ENCODE peak calls at places on chromosomes 3 and 15, in four cellular contexts. S is fibroblast of lung, P is A549, L is H9. J is an unnamed sample.

GRCh38 chr3:61417352-61417751 is 144.0 kb upstream of the PTPRG start:
- DNase-seq in L (no peak), P (no peak), S (peak), J (no peak)

GRCh38 chr3:9893739-9894138 is 3.3 kb downstream of the JAGN1 start:
- DNase-seq in L (no peak), S (no peak), P (no peak), J (no peak)

GRCh38 chr3:126807795-126808194 is 103.8 kb downstream of the CHCHD6 start:
- DNase-seq in L (no peak), S (peak), P (no peak), J (no peak)

GRCh38 chr15:63178034-63178433 is 11.4 kb upstream of the RAB8B start:
- DNase-seq in S (no peak), P (no peak), L (no peak), J (no peak)

GRCh38 chr15:90624278-90624930 is 92.7 kb upstream of the BLM start:
- DNase-seq in P (no peak), L (no peak), S (no peak), J (no peak)

GRCh38 chr3:42451546-42452230 is 41.3 kb upstream of the LYZL4 start:
- DNase-seq in P (no peak), S (no peak), L (no peak), J (no peak)

GRCh38 chr3:32399030-32399620 is 7.5 kb downstream of the CMTM7 start:
- DNase-seq in L (no peak), S (no peak), P (peak), J (no peak)

GRCh38 chr15:81491414-81492101 is 117.5 kb upstream of the TMC3 start:
- DNase-seq in P (no peak), L (no peak), S (peak), J (no peak)

GRCh38 chr15:90382305-90382704 is 5.7 kb upstream of the IQGAP1 start:
- DNase-seq in L (no peak), P (no peak), S (no peak), J (no peak)

GRCh38 chr3:195250473-195251251 is 20.3 kb downstream of the XXYLT1 start:
- DNase-seq in L (no peak), S (no peak), P (no peak), J (no peak)

GRCh38 chr15:57340673-57341259 is 35.5 kb upstream of the CGNL1 start:
- DNase-seq in L (peak), P (peak), S (peak), J (peak)

DNA sequence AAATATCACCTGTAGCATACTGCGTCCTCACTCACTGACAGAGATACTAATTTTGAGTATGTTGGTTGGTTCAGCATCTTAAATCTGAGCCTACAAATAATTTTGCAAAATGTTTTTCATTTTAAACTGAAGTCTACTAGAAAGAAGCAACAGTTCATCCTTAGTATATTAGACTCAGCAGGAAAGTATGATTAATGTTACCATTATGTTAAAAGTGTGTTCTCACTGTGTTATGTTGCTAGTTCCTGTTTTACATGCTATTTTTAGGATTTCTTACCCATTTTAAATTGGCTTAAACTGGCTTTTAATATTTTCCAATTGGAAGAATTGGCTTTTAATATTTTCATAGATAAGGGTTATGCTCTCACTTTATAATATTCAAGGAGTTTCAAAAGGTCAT is 25.7 kb downstream of the ACKR4 start:
- DNase-seq in L (no peak), S (no peak), P (no peak), J (no peak)
- H3K4me2 ChIP-seq in L (no peak), S (no peak), P (no peak), J (no peak)

GRCh38 chr3:101635345-101635744 is 41.6 kb downstream of the ZBTB11 start:
- DNase-seq in L (no peak), P (no peak), S (no peak), J (no peak)

GRCh38 chr3:101638262-101638745 is 38.6 kb downstream of the ZBTB11 start:
- DNase-seq in L (peak), S (no peak), P (no peak), J (no peak)

GRCh38 chr3:101637461-101637860 is 39.5 kb downstream of the ZBTB11 start:
- DNase-seq in S (no peak), P (no peak), L (no peak), J (no peak)

GRCh38 chr3:101634591-101635196 is 42.2 kb downstream of the ZBTB11 start:
- DNase-seq in P (no peak), L (no peak), S (no peak), J (no peak)

GRCh38 chr3:101635954-101636798 is 40.8 kb downstream of the ZBTB11 start:
- DNase-seq in S (peak), L (peak), P (peak), J (peak)
- H3K4me2 ChIP-seq in S (peak), L (no peak), P (no peak), J (peak)

DNA sequence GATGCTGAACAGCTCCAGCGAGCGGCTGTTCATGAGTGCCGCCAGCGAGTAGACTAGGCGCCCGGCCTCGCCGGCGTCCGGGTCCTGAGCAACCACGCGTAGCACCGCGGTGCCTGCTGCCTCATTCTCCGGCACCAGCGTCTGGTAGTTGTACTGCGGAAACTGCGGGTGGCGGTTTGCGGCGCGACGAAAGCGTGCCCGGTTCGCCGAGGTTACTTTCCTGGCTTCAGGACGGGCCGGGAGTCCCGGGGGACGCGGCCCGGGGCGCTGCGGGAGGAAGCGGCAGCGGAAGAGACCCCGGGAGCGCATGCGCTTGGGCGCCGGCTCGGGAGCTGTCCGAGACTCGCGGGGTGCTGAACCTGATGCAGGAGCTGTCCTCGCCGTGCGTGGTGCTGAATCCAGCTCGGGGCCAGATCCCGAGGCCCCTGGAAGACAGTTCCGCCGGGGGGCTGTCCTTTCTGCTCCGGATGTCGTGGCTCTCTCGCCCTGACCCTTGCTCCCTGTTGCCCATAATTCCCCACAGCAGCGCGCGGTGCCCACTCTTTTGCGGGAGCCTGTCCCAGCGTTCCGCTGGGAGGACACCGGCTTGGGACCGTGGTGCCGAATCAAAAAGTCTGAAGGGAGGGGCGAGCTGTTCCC is 1.1 kb downstream of the CELSR3 start:
- DNase-seq in P (peak), S (peak), L (peak), J (no peak)
- H3K4me2 ChIP-seq in P (peak), S (peak), L (peak), J (no peak)

GRCh38 chr3:173398111-173398479 is 551 bp downstream of the NLGN1 start:
- DNase-seq in L (no peak), S (peak), P (no peak), J (no peak)

GRCh38 chr3:173395412-173396181 is 1.9 kb upstream of the NLGN1 start:
- DNase-seq in P (peak), S (peak), L (peak), J (peak)

GRCh38 chr3:173397161-173398110 is at the start of gene NLGN1:
- DNase-seq in S (peak), P (no peak), L (peak), J (no peak)

GRCh38 chr3:173396191-173397041 is 1.1 kb upstream of the NLGN1 start:
- DNase-seq in P (no peak), L (peak), S (peak), J (no peak)

DNA sequence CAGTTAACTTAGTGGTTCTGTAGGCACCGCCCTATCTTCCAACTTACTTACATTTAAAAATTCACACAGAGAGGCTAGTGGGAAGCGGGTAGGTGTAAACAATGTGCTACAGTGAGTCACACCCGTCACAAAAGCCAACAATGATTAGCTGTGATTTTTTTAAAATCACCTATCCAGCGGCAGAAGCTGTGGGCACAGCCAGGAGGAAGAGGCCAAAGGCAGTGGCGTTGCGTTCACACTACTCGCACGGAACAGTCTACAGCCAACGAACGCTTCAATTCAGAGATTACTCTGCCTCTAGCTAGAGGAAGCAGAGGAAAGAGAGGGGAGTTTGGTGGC is 2.5 kb upstream of the NLGN1 start:
- DNase-seq in S (peak), P (no peak), L (no peak), J (no peak)
- H3K4me2 ChIP-seq in S (peak), P (peak), L (peak), J (peak)